ENCODE peak calls at places on chromosomes 13 and 19, in five cellular contexts. R is aorta, A is breast epithelium, G is thyroid gland, C is tibial nerve. W is an unnamed sample. For H3K4me1, the result is how much of the 10 kb centered on the place peaks cover.

GRCh38 chr13:100491164-100491847 is 97.3 kb downstream of the GGACT start:
- DNase-seq in G (no peak), C (peak), R (no peak), A (no peak), W (no peak)

GRCh38 chr19:9673912-9674668 is 810 bp downstream of the ZNF562 start:
- DNase-seq in R (no peak), A (no peak), C (no peak), G (no peak), W (peak)

GRCh38 chr19:14004619-14005380 is 1.3 kb downstream of the RFX1 start:
- DNase-seq in R (peak), G (no peak), C (peak), A (peak), W (peak)

GRCh38 chr13:47829684-47830083 is 171.4 kb downstream of the SUCLA2 start:
- DNase-seq in A (no peak), G (no peak), C (no peak), R (no peak), W (no peak)

GRCh38 chr19:16051254-16052025 is 24.9 kb upstream of the TPM4 start:
- DNase-seq in R (no peak), C (no peak), A (no peak), G (no peak), W (peak)

GRCh38 chr13:84446972-84447700 is 564.9 kb upstream of the SLITRK1 start:
- DNase-seq in A (no peak), R (no peak), G (no peak), C (no peak), W (no peak)

GRCh38 chr13:51111174-51111573 is at the start of gene C13orf42:
- DNase-seq in R (no peak), C (no peak), G (no peak), A (no peak), W (no peak)

GRCh38 chr13:85503797-85504196 is 295.4 kb downstream of the SLITRK6 start:
- DNase-seq in G (no peak), A (no peak), C (no peak), R (no peak), W (no peak)

GRCh38 chr13:97982286-97982685 is 28.8 kb downstream of the IPO5 start:
- DNase-seq in A (no peak), R (no peak), G (no peak), C (no peak), W (no peak)

GRCh38 chr19:16024266-16025107 is 51.8 kb upstream of the TPM4 start:
- DNase-seq in A (no peak), C (no peak), R (peak), G (no peak), W (no peak)

GRCh38 chr13:31310356-31310755 is 110.6 kb downstream of the B3GLCT start:
- DNase-seq in G (no peak), A (no peak), R (no peak), C (no peak), W (no peak)

GRCh38 chr19:38660724-38661123 is 13.3 kb downstream of the ACTN4 start:
- DNase-seq in R (no peak), C (no peak), G (peak), A (no peak), W (no peak)

GRCh38 chr19:5891938-5892771 is 11.4 kb downstream of the NDUFA11 start:
- DNase-seq in C (no peak), A (no peak), G (peak), R (no peak), W (peak)

GRCh38 chr19:36213793-36214387 is 575 bp downstream of the ZNF565 start:
- DNase-seq in R (no peak), A (no peak), C (no peak), G (no peak), W (no peak)

GRCh38 chr13:59997976-59998375 is 165.8 kb downstream of the DIAPH3 start:
- DNase-seq in R (no peak), C (no peak), G (no peak), A (no peak), W (no peak)

GRCh38 chr13:46520188-46520587 is 32.8 kb upstream of the LRCH1 start:
- DNase-seq in A (no peak), C (no peak), R (no peak), G (no peak), W (no peak)
- H3K27ac ChIP-seq in A (peak), C (peak), R (no peak), G (no peak), W (no peak)

GRCh38 chr13:25846227-25846984 is 205.4 kb downstream of the SHISA2 start:
- DNase-seq in C (no peak), G (no peak), R (no peak), A (no peak), W (no peak)
- H3K4me1 ChIP-seq in C (under half), G (under half), R (under half), A (under half), W (under half)

GRCh38 chr13:26895081-26895807 is 134.7 kb upstream of the GPR12 start:
- DNase-seq in R (no peak), A (no peak), G (no peak), C (no peak), W (no peak)

GRCh38 chr13:26899153-26899552 is 138.6 kb upstream of the GPR12 start:
- DNase-seq in A (no peak), G (no peak), R (no peak), C (no peak), W (no peak)

GRCh38 chr13:26896986-26897668 is 136.5 kb upstream of the GPR12 start:
- DNase-seq in G (no peak), R (no peak), C (no peak), A (no peak), W (no peak)

GRCh38 chr13:26895808-26896466 is 135.4 kb upstream of the GPR12 start:
- DNase-seq in R (no peak), G (no peak), C (no peak), A (no peak), W (no peak)

GRCh38 chr13:26897706-26898550 is 137.3 kb upstream of the GPR12 start:
- DNase-seq in A (no peak), G (no peak), C (no peak), R (no peak), W (no peak)
- H3K27ac ChIP-seq in A (no peak), G (no peak), C (no peak), R (no peak), W (no peak)

DNA sequence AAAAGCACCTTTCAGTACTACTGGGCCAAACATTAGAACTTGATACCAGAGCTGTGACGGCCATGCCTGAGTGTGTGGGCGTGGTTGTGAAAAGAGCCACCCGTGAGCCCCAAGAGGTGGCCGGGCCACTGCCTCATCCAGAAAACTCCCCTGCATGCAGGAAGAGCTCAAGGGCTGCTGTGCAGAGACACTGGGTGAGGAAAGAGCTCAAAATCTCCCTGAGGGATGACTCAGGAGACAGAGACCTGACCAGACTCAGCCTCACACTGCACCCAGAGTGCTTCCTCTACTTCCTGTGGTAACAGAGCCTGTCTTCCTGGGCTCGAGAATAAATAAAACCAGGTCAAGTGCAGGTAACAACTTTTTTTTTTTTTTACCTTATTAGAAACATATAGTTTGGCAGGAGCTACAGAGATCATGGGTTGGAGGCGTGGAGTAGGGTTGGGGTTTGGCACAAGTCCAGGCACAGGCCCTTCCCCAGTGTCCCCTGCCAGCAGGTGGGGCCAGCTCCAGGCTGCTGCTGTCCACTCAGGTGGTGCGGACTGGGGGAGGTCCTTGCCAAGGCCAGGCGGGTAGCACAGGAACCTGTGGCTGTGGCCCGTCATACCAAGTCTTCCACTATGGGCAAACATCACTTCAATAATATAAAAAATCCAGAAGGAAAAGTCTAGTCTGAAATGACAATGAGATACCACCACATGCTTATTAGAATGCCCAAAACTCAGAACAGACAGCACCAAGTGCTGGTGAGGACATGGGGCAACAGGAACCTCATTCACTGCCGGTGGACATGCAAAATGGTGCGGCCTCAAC is 25.5 kb downstream of the ELL start:
- DNase-seq in G (peak), R (no peak), C (no peak), A (no peak), W (peak)
- H3K4me1 ChIP-seq in G (under half), R (under half), C (half or more), A (under half), W (under half)

DNA sequence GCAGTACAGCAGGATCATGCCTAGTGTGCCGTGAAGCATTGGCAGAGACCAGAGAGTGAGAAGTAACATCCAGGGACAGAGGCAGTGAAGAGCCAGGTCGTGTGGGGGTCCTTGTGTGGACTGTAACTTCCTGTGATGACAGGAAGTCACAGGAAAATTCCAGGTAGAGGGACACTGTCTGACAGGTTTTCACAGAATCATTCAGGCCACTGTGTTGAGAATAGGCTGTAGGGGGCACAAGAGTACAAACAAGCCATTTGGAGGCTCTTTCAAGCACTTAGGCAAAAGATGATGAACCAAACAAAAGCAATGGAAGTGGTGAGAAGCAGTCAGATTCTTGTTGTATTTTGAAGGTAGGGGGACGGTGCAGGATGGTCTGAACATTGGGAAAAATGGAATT is 46.4 kb downstream of the N4BP2L1 start:
- DNase-seq in G (peak), A (no peak), R (no peak), C (no peak), W (peak)
- H3K27ac ChIP-seq in G (no peak), A (no peak), R (no peak), C (no peak), W (no peak)

GRCh38 chr19:19489804-19490204 is 25.5 kb downstream of the TSSK6 start:
- DNase-seq in G (no peak), R (no peak), A (no peak), C (no peak), W (no peak)
- H3K4me1 ChIP-seq in G (under half), R (under half), A (under half), C (under half), W (under half)

W was measured in small intestine.